ENCODE peak calls at places on chromosomes 1 and 21, in nine cellular contexts. One of them, this sample, is unnamed.

GRCh38 chr1:231512147-231512698 is 16.2 kb upstream of the TSNAX start:
- DNase-seq in esophagus muscularis mucosa: no peak
- DNase-seq in ascending aorta: no peak
- DNase-seq in ovary: no peak
- DNase-seq in heart left ventricle: no peak
- DNase-seq in psoas muscle: no peak
- DNase-seq in hepatocyte: peak; percentile 11
- DNase-seq in OCI-LY7: no peak
- DNase-seq in testis: no peak
- DNase-seq in this sample: peak; percentile 48

GRCh38 chr1:9886063-9886742 is 23.9 kb downstream of the CTNNBIP1 start:
- DNase-seq in esophagus muscularis mucosa: no peak
- DNase-seq in heart left ventricle: peak; percentile 64
- DNase-seq in OCI-LY7: no peak
- DNase-seq in ascending aorta: no peak
- DNase-seq in psoas muscle: peak; percentile 5
- DNase-seq in ovary: no peak
- DNase-seq in testis: no peak
- DNase-seq in hepatocyte: no peak
- DNase-seq in this sample: no peak

GRCh38 chr1:218384576-218384975 is 39.4 kb downstream of the TGFB2 start:
- DNase-seq in esophagus muscularis mucosa: no peak
- DNase-seq in ovary: no peak
- DNase-seq in heart left ventricle: no peak
- DNase-seq in hepatocyte: no peak
- DNase-seq in psoas muscle: no peak
- DNase-seq in testis: no peak
- DNase-seq in OCI-LY7: no peak
- DNase-seq in ascending aorta: no peak
- DNase-seq in this sample: no peak

GRCh38 chr1:8540266-8540926 is 222.5 kb downstream of the SLC45A1 start:
- DNase-seq in ovary: no peak
- DNase-seq in psoas muscle: no peak
- DNase-seq in heart left ventricle: no peak
- DNase-seq in ascending aorta: no peak
- DNase-seq in testis: no peak
- DNase-seq in OCI-LY7: no peak
- DNase-seq in hepatocyte: no peak
- DNase-seq in esophagus muscularis mucosa: no peak
- DNase-seq in this sample: no peak

GRCh38 chr21:45594721-45595489 is 48.6 kb upstream of the PCBP3 start:
- DNase-seq in psoas muscle: no peak
- DNase-seq in OCI-LY7: no peak
- DNase-seq in esophagus muscularis mucosa: no peak
- DNase-seq in ascending aorta: no peak
- DNase-seq in ovary: no peak
- DNase-seq in testis: no peak
- DNase-seq in heart left ventricle: no peak
- DNase-seq in hepatocyte: no peak
- DNase-seq in this sample: no peak

GRCh38 chr1:28779751-28780150 is 32.2 kb upstream of the OPRD1 start:
- DNase-seq in hepatocyte: no peak
- DNase-seq in psoas muscle: no peak
- DNase-seq in ascending aorta: no peak
- DNase-seq in heart left ventricle: no peak
- DNase-seq in OCI-LY7: no peak
- DNase-seq in testis: no peak
- DNase-seq in ovary: no peak
- DNase-seq in esophagus muscularis mucosa: no peak
- DNase-seq in this sample: no peak

GRCh38 chr21:45533731-45534571 is 8.3 kb downstream of the SLC19A1 start:
- DNase-seq in heart left ventricle: peak; percentile 58
- DNase-seq in OCI-LY7: no peak
- DNase-seq in hepatocyte: no peak
- DNase-seq in psoas muscle: peak; percentile 45
- DNase-seq in ovary: peak; percentile 17
- DNase-seq in ascending aorta: peak; percentile 45
- DNase-seq in esophagus muscularis mucosa: no peak
- DNase-seq in testis: no peak
- DNase-seq in this sample: no peak

GRCh38 chr1:224668991-224669390 is 52.9 kb downstream of the CNIH3 start:
- DNase-seq in OCI-LY7: no peak
- DNase-seq in esophagus muscularis mucosa: no peak
- DNase-seq in ascending aorta: no peak
- DNase-seq in testis: no peak
- DNase-seq in heart left ventricle: no peak
- DNase-seq in psoas muscle: peak; percentile 61
- DNase-seq in ovary: no peak
- DNase-seq in hepatocyte: peak; percentile 23
- DNase-seq in this sample: no peak

GRCh38 chr21:15992171-15992570 is 262.4 kb downstream of the USP25 start:
- DNase-seq in testis: no peak
- DNase-seq in OCI-LY7: no peak
- DNase-seq in ascending aorta: no peak
- DNase-seq in heart left ventricle: no peak
- DNase-seq in hepatocyte: no peak
- DNase-seq in esophagus muscularis mucosa: no peak
- DNase-seq in ovary: no peak
- DNase-seq in psoas muscle: no peak
- DNase-seq in this sample: no peak

GRCh38 chr1:228402638-228403025 is 4.0 kb downstream of the TRIM11 start:
- DNase-seq in heart left ventricle: no peak
- DNase-seq in esophagus muscularis mucosa: no peak
- DNase-seq in psoas muscle: no peak
- DNase-seq in ovary: no peak
- DNase-seq in OCI-LY7: no peak
- DNase-seq in hepatocyte: no peak
- DNase-seq in testis: no peak
- DNase-seq in ascending aorta: no peak
- DNase-seq in this sample: no peak

GRCh38 chr1:231628207-231628876 is 1.8 kb downstream of the DISC1 start:
- DNase-seq in esophagus muscularis mucosa: no peak
- DNase-seq in OCI-LY7: no peak
- DNase-seq in ovary: peak; percentile 49
- DNase-seq in psoas muscle: no peak
- DNase-seq in testis: no peak
- DNase-seq in hepatocyte: peak; percentile 41
- DNase-seq in heart left ventricle: no peak
- DNase-seq in ascending aorta: no peak
- DNase-seq in this sample: no peak

GRCh38 chr21:33373451-33373850 is 29.8 kb upstream of the IFNGR2 start:
- DNase-seq in psoas muscle: no peak
- DNase-seq in hepatocyte: no peak
- DNase-seq in heart left ventricle: no peak
- DNase-seq in OCI-LY7: no peak
- DNase-seq in testis: no peak
- DNase-seq in ascending aorta: peak; percentile 55
- DNase-seq in ovary: no peak
- DNase-seq in esophagus muscularis mucosa: no peak
- DNase-seq in this sample: no peak

GRCh38 chr1:156421062-156421938 is 52.3 kb downstream of the RHBG start:
- DNase-seq in psoas muscle: peak; percentile 89
- DNase-seq in ovary: peak; percentile 49
- DNase-seq in heart left ventricle: peak; percentile 72
- DNase-seq in testis: peak; percentile 85
- DNase-seq in OCI-LY7: peak; percentile 79
- DNase-seq in ascending aorta: peak; percentile 82
- DNase-seq in hepatocyte: peak; percentile 85
- DNase-seq in esophagus muscularis mucosa: no peak
- DNase-seq in this sample: peak; percentile 97

GRCh38 chr1:54312874-54313316 is 93.3 kb downstream of the SSBP3 start:
- DNase-seq in ovary: peak; percentile 81
- DNase-seq in ascending aorta: peak; percentile 73
- DNase-seq in heart left ventricle: peak; percentile 73
- DNase-seq in testis: peak; percentile 81
- DNase-seq in esophagus muscularis mucosa: peak; percentile 94
- DNase-seq in hepatocyte: peak; percentile 67
- DNase-seq in OCI-LY7: no peak
- DNase-seq in psoas muscle: peak; percentile 75
- DNase-seq in this sample: no peak

GRCh38 chr1:78048446-78048845 is 2.7 kb downstream of the GIPC2 start:
- DNase-seq in psoas muscle: no peak
- DNase-seq in OCI-LY7: no peak
- DNase-seq in testis: no peak
- DNase-seq in esophagus muscularis mucosa: no peak
- DNase-seq in ascending aorta: no peak
- DNase-seq in heart left ventricle: no peak
- DNase-seq in hepatocyte: no peak
- DNase-seq in ovary: no peak
- DNase-seq in this sample: no peak

GRCh38 chr1:28056129-28056925 is 32.1 kb downstream of the EYA3 start:
- DNase-seq in heart left ventricle: no peak
- DNase-seq in testis: no peak
- DNase-seq in psoas muscle: no peak
- DNase-seq in hepatocyte: no peak
- DNase-seq in esophagus muscularis mucosa: no peak
- DNase-seq in ovary: no peak
- DNase-seq in OCI-LY7: no peak
- DNase-seq in ascending aorta: no peak
- DNase-seq in this sample: peak; percentile 21

DNA sequence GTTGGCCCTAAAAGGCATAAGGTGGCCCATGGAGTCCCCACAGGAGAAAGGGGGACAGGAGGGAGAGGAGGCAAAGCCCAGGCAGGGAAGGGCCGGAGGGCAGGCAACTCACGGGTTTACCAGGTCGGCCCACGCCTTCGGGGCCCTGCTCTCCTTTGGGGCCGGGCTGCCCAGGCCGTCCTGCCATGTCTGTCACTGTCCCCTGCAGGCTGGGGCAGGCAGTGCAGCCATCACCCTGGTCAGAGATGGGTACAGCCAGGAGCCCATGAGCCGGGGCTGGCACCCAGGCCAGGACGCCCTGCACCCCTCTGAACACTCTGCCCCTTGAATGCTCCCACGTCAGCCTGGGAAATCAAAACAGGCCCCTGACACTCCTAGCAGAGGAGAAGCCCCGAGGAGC is 19.8 kb downstream of the COL16A1 start:
- DNase-seq in testis: no peak
- DNase-seq in ascending aorta: no peak
- DNase-seq in ovary: no peak
- DNase-seq in esophagus muscularis mucosa: no peak
- DNase-seq in hepatocyte: no peak
- DNase-seq in heart left ventricle: no peak
- DNase-seq in OCI-LY7: peak; percentile 18
- DNase-seq in psoas muscle: no peak
- DNase-seq in this sample: no peak
- TF ChIP-seq CTCF in testis: no peak
- TF ChIP-seq CTCF in ascending aorta: no peak
- TF ChIP-seq CTCF in ovary: no peak
- TF ChIP-seq CTCF in esophagus muscularis mucosa: no peak
- TF ChIP-seq CTCF in hepatocyte: no peak
- TF ChIP-seq CTCF in heart left ventricle: no peak
- TF ChIP-seq CTCF in OCI-LY7: peak; percentile 50
- TF ChIP-seq CTCF in psoas muscle: peak; percentile 40
- TF ChIP-seq CTCF in this sample: peak; percentile 46

GRCh38 chr1:219801433-219801832 is 126.9 kb downstream of the SLC30A10 start:
- DNase-seq in heart left ventricle: no peak
- DNase-seq in esophagus muscularis mucosa: no peak
- DNase-seq in OCI-LY7: no peak
- DNase-seq in ovary: no peak
- DNase-seq in ascending aorta: no peak
- DNase-seq in psoas muscle: no peak
- DNase-seq in testis: no peak
- DNase-seq in hepatocyte: no peak
- DNase-seq in this sample: no peak

GRCh38 chr1:219808790-219809189 is 119.6 kb downstream of the SLC30A10 start:
- DNase-seq in heart left ventricle: no peak
- DNase-seq in esophagus muscularis mucosa: no peak
- DNase-seq in psoas muscle: no peak
- DNase-seq in testis: no peak
- DNase-seq in ovary: no peak
- DNase-seq in hepatocyte: no peak
- DNase-seq in ascending aorta: no peak
- DNase-seq in OCI-LY7: no peak
- DNase-seq in this sample: no peak

GRCh38 chr1:219806642-219807041 is 121.7 kb downstream of the SLC30A10 start:
- DNase-seq in heart left ventricle: no peak
- DNase-seq in esophagus muscularis mucosa: no peak
- DNase-seq in psoas muscle: no peak
- DNase-seq in ascending aorta: no peak
- DNase-seq in ovary: no peak
- DNase-seq in OCI-LY7: no peak
- DNase-seq in testis: no peak
- DNase-seq in hepatocyte: no peak
- DNase-seq in this sample: no peak

GRCh38 chr1:219806020-219806419 is 122.3 kb downstream of the SLC30A10 start:
- DNase-seq in hepatocyte: no peak
- DNase-seq in heart left ventricle: no peak
- DNase-seq in esophagus muscularis mucosa: no peak
- DNase-seq in ascending aorta: no peak
- DNase-seq in ovary: no peak
- DNase-seq in testis: no peak
- DNase-seq in OCI-LY7: no peak
- DNase-seq in psoas muscle: no peak
- DNase-seq in this sample: peak; percentile 9

GRCh38 chr1:219805191-219805590 is 123.2 kb downstream of the SLC30A10 start:
- DNase-seq in hepatocyte: no peak
- DNase-seq in esophagus muscularis mucosa: peak; percentile 55
- DNase-seq in testis: no peak
- DNase-seq in psoas muscle: no peak
- DNase-seq in heart left ventricle: no peak
- DNase-seq in OCI-LY7: no peak
- DNase-seq in ovary: no peak
- DNase-seq in ascending aorta: no peak
- DNase-seq in this sample: no peak
- TF ChIP-seq CTCF in hepatocyte: peak; percentile 8
- TF ChIP-seq CTCF in esophagus muscularis mucosa: no peak
- TF ChIP-seq CTCF in testis: no peak
- TF ChIP-seq CTCF in psoas muscle: no peak
- TF ChIP-seq CTCF in heart left ventricle: peak; percentile 22
- TF ChIP-seq CTCF in OCI-LY7: peak; percentile 25
- TF ChIP-seq CTCF in ovary: no peak
- TF ChIP-seq CTCF in ascending aorta: no peak
- TF ChIP-seq CTCF in this sample: peak; percentile 10

DNA sequence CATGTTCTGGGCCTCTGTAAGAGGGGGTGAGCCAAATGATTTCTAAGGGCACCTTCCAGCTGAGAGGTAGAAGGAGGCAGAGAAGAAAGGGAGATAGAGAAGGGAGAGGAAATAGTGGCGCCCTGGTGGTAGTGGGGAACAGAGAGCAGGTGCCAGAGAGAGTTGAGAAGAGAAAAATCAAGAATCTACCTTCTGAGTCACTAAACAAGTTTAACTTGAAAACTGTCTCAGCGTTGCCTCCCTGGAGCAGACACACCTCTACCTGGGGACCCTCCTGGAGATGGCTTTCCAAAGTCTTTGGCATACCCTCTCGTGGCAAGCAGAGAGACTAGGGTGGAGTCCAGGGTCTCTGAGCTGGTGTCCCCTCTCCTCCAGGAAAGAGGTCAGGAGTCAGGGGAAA is 1.1 kb upstream of the SLC45A3 start:
- DNase-seq in heart left ventricle: no peak
- DNase-seq in psoas muscle: no peak
- DNase-seq in esophagus muscularis mucosa: no peak
- DNase-seq in hepatocyte: no peak
- DNase-seq in ovary: no peak
- DNase-seq in testis: no peak
- DNase-seq in OCI-LY7: no peak
- DNase-seq in ascending aorta: no peak
- DNase-seq in this sample: no peak
- TF ChIP-seq CTCF in heart left ventricle: no peak
- TF ChIP-seq CTCF in psoas muscle: no peak
- TF ChIP-seq CTCF in esophagus muscularis mucosa: no peak
- TF ChIP-seq CTCF in hepatocyte: no peak
- TF ChIP-seq CTCF in ovary: no peak
- TF ChIP-seq CTCF in testis: no peak
- TF ChIP-seq CTCF in OCI-LY7: no peak
- TF ChIP-seq CTCF in ascending aorta: no peak
- TF ChIP-seq CTCF in this sample: no peak

GRCh38 chr1:154819628-154820590 is 50.2 kb downstream of the KCNN3 start:
- DNase-seq in esophagus muscularis mucosa: no peak
- DNase-seq in heart left ventricle: no peak
- DNase-seq in ovary: no peak
- DNase-seq in hepatocyte: peak; percentile 32
- DNase-seq in ascending aorta: no peak
- DNase-seq in OCI-LY7: peak; percentile 65
- DNase-seq in psoas muscle: no peak
- DNase-seq in testis: no peak
- DNase-seq in this sample: peak; percentile 50
- TF ChIP-seq CTCF in esophagus muscularis mucosa: no peak
- TF ChIP-seq CTCF in heart left ventricle: peak; percentile 40
- TF ChIP-seq CTCF in ovary: no peak
- TF ChIP-seq CTCF in hepatocyte: no peak
- TF ChIP-seq CTCF in ascending aorta: no peak
- TF ChIP-seq CTCF in OCI-LY7: no peak
- TF ChIP-seq CTCF in psoas muscle: peak; percentile 42
- TF ChIP-seq CTCF in testis: no peak
- TF ChIP-seq CTCF in this sample: peak; percentile 50

This sample was measured in GM13977.